ENCODE peak calls at places on chromosome 17, in ten cellular contexts. Z, T, J, S, F, Y, P, V, W and H are unnamed samples.

GRCh38 chr17:37488009-37488604 is 1.6 kb upstream of the DUSP14 start:
- DNase-seq in P (no peak), F (peak; percentile 94), W (no peak), Y (peak; percentile 98), J (no peak), V (peak; percentile 98), S (no peak), Z (no peak), T (no peak), H (no peak)

GRCh38 chr17:28547623-28548416 is 4.6 kb downstream of the UNC119 start:
- DNase-seq in W (no peak), V (peak; percentile 87), Z (peak; percentile 59), Y (peak; percentile 69), S (peak; percentile 82), J (peak; percentile 54), F (peak; percentile 81), T (peak; percentile 86), P (peak; percentile 86), H (peak; percentile 92)

GRCh38 chr17:66549312-66549705 is 246.9 kb downstream of the PRKCA start:
- DNase-seq in J (no peak), Y (peak; percentile 65), W (no peak), P (no peak), F (peak; percentile 72), T (no peak), V (no peak), Z (no peak), S (no peak), H (no peak)

GRCh38 chr17:68908045-68908444 is 47.1 kb downstream of the ABCA8 start:
- DNase-seq in W (no peak), Y (no peak), V (no peak), P (no peak), S (no peak), T (no peak), Z (no peak), F (no peak), J (no peak), H (no peak)

GRCh38 chr17:80830020-80830780 is 161.4 kb upstream of the CHMP6 start:
- DNase-seq in P (no peak), F (no peak), Z (no peak), J (no peak), W (peak; percentile 71), S (no peak), Y (no peak), V (no peak), T (peak; percentile 26), H (no peak)

GRCh38 chr17:32988481-32989101 is 3.1 kb upstream of the SPACA3 start:
- DNase-seq in P (no peak), V (no peak), F (no peak), S (no peak), Y (no peak), Z (no peak), T (no peak), J (no peak), W (peak; percentile 18), H (no peak)

GRCh38 chr17:73533127-73533526 is 111.1 kb downstream of the SDK2 start:
- DNase-seq in W (no peak), P (peak; percentile 34), J (no peak), T (peak; percentile 88), S (no peak), F (no peak), Z (no peak), Y (no peak), V (no peak), H (no peak)

GRCh38 chr17:30116345-30116660 is 313 bp upstream of the NSRP1 start:
- DNase-seq in Y (no peak), J (no peak), S (no peak), W (no peak), P (no peak), F (no peak), T (no peak), V (no peak), Z (no peak), H (no peak)

GRCh38 chr17:70520447-70520846 is 351.1 kb downstream of the KCNJ2 start:
- DNase-seq in P (no peak), Z (no peak), Y (no peak), T (no peak), F (no peak), W (no peak), V (no peak), J (no peak), S (no peak), H (no peak)

GRCh38 chr17:30477758-30478115 is 529 bp downstream of the GOSR1 start:
- DNase-seq in S (peak; percentile 22), Y (peak; percentile 33), V (peak; percentile 22), T (no peak), Z (no peak), J (no peak), P (no peak), F (peak; percentile 27), W (no peak), H (no peak)

GRCh38 chr17:42409467-42410351 is 13.3 kb downstream of the CAVIN1 start:
- DNase-seq in W (peak; percentile 95), Y (peak; percentile 95), V (peak; percentile 89), F (peak; percentile 95), Z (no peak), S (peak; percentile 88), T (no peak), J (no peak), P (no peak), H (no peak)

DNA sequence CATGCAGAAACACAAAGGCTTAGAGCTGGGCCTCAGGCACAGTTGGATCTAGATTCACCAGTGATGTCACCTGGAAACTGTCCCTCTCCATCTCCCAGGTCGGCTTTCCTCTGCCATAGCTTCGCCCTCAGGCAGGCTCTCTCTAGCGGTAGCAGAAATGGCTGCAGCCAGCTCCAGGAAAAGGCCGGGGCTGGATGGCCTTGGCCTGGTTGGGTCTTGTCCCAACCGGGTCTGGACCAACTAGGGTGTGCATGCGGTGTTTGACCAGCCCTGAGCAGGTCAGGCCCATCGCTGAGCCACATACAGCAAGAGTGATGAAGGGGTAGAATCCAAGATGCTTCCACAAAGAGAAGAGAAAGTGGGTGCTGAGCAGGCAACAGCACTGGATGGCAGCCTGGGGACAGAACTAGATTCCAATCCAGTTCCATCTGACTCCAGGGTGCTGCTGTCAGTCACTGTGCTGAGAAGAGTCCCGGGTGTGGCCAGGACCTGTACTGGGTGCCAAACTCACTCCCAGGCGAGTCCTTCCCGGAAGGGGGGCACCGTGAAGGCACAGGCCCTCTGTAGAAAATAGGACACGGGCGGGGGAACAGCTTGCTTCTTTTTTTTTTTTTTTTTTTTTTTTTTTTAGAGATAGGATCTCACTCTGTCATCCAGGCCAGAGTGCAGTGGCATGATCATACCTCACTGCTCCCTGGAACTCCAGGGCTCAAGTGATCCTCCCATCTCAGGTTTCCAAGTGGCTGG is 51.8 kb downstream of the SOCS3 start:
- DNase-seq in J (no peak), S (no peak), W (no peak), Y (no peak), T (no peak), Z (no peak), F (no peak), P (peak; percentile 77), V (no peak), H (no peak)
- TF ChIP-seq CTCF in J (no peak), S (no peak), W (no peak), Y (peak; percentile 8), T (no peak), Z (no peak), F (no peak), P (peak; percentile 41), V (no peak), H (no peak)

GRCh38 chr17:60573139-60573975 is 26.6 kb upstream of the PPM1D start:
- DNase-seq in T (no peak), Z (no peak), Y (no peak), V (no peak), S (no peak), J (no peak), P (no peak), W (peak; percentile 49), F (peak; percentile 88), H (no peak)

GRCh38 chr17:60579090-60579489 is 20.9 kb upstream of the PPM1D start:
- DNase-seq in J (no peak), F (peak; percentile 91), P (no peak), W (no peak), Z (no peak), V (no peak), S (no peak), T (no peak), Y (peak; percentile 67), H (no peak)

GRCh38 chr17:60579551-60579950 is 20.4 kb upstream of the PPM1D start:
- DNase-seq in T (no peak), F (no peak), W (no peak), P (no peak), Z (no peak), V (no peak), S (no peak), J (no peak), Y (no peak), H (no peak)

GRCh38 chr17:60583008-60583407 is 17.0 kb upstream of the PPM1D start:
- DNase-seq in Y (no peak), P (no peak), J (no peak), V (no peak), T (no peak), W (no peak), Z (no peak), F (no peak), S (no peak), H (no peak)

GRCh38 chr17:60577147-60577925 is 22.7 kb upstream of the PPM1D start:
- DNase-seq in T (no peak), V (no peak), W (peak; percentile 52), Z (no peak), J (no peak), F (peak; percentile 75), S (peak; percentile 36), P (no peak), Y (peak; percentile 65), H (no peak)
- TF ChIP-seq CTCF in T (peak; percentile 46), V (peak; percentile 40), W (no peak), Z (no peak), J (peak; percentile 26), F (peak; percentile 4), S (peak; percentile 9), P (no peak), Y (no peak), H (peak; percentile 37)

DNA sequence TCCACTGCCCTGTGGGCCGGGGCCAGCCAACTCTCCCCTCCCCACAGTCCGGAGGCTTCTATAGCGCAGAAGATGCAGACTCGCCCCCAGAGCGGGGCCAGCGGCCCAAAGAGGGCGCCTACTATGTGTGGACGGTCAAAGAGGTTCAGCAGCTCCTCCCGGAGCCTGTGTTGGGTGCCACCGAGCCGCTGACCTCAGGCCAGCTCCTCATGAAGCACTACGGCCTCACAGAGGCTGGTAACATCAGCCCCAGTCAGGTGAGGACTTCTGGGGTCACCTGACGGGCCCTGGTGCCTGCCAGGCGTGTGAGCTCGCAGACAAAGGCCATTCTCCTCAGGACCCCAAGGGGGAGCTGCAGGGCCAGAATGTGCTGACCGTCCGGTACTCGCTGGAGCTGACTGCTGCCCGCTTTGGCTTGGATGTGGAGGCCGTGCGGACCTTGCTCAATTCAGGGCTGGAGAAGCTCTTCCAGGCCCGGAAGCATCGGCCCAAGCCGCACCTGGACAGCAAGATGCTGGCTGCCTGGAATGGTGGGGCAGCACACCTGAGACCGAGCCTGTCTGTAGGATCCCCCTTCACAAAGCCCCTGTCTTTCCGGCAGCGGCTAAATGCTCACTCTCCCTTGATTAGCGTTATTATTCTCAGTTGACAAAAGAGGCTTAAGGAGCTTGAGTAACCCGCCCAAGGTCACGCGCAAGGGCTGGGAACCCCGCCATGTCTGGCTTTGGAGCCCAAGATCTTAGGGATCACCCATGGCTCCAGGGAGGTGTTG is 3.9 kb downstream of the SPATA20 start:
- DNase-seq in W (peak; percentile 94), P (peak; percentile 76), Y (peak; percentile 92), F (peak; percentile 94), S (peak; percentile 85), Z (peak; percentile 83), J (no peak), V (peak; percentile 95), T (peak; percentile 87), H (peak; percentile 92)
- TF ChIP-seq CTCF in W (no peak), P (peak; percentile 71), Y (peak; percentile 87), F (peak; percentile 91), S (peak; percentile 83), Z (peak; percentile 89), J (no peak), V (peak; percentile 95), T (peak; percentile 88), H (peak; percentile 89)

GRCh38 chr17:64236827-64237403 is 26.1 kb downstream of the TEX2 start:
- DNase-seq in S (no peak), J (no peak), F (no peak), T (no peak), Z (no peak), P (no peak), V (peak; percentile 15), W (no peak), Y (no peak), H (no peak)
- TF ChIP-seq CTCF in S (no peak), J (no peak), F (peak; percentile 29), T (no peak), Z (peak; percentile 61), P (peak; percentile 31), V (no peak), W (no peak), Y (peak; percentile 30), H (peak; percentile 39)